ENCODE peak calls at places on chromosomes 11 and 22, in four cellular contexts. I is HCT116, Y is GM23338, P is K562. E is an unnamed sample.

GRCh38 chr22:46511391-46512370 is 25.7 kb downstream of the CELSR1 start:
- DNase-seq in I (no peak), P (no peak), Y (no peak), E (no peak)

GRCh38 chr11:68825603-68826002 is 16.1 kb downstream of the CPT1A start:
- DNase-seq in P (peak; percentile 37), Y (peak; percentile 46), I (peak; percentile 37), E (no peak)

GRCh38 chr22:17707526-17707925 is 66.7 kb downstream of the BID start:
- DNase-seq in Y (no peak), I (no peak), P (no peak), E (peak; percentile 51)

GRCh38 chr11:104163100-104164027 is 583 bp downstream of the PDGFD start:
- DNase-seq in P (no peak), Y (peak; percentile 72), I (no peak), E (no peak)

GRCh38 chr22:23133922-23134321 is 7.9 kb downstream of the RSPH14 start:
- DNase-seq in Y (no peak), P (peak; percentile 50), I (no peak), E (no peak)

GRCh38 chr22:47452184-47452583 is 689.7 kb downstream of the TBC1D22A start:
- DNase-seq in Y (peak; percentile 0), P (peak; percentile 70), I (peak; percentile 68), E (peak; percentile 55)

GRCh38 chr11:12411806-12412727 is 34.7 kb downstream of the PARVA start:
- DNase-seq in P (peak; percentile 77), Y (peak; percentile 90), I (peak; percentile 56), E (peak; percentile 89)

GRCh38 chr22:47587361-47587760 is 824.9 kb downstream of the TBC1D22A start:
- DNase-seq in I (no peak), Y (no peak), P (no peak), E (no peak)

GRCh38 chr11:99814738-99815137 is 794.0 kb downstream of the CNTN5 start:
- DNase-seq in P (no peak), Y (peak; percentile 34), I (no peak), E (no peak)

GRCh38 chr11:124623861-124624525 is 1.3 kb downstream of the TBRG1 start:
- DNase-seq in P (no peak), Y (no peak), I (no peak), E (no peak)

GRCh38 chr11:22138264-22138663 is 54.6 kb upstream of the ANO5 start:
- DNase-seq in Y (no peak), P (no peak), I (no peak), E (no peak)

GRCh38 chr11:44559207-44559943 is 6.1 kb upstream of the CD82 start:
- DNase-seq in Y (peak; percentile 97), I (no peak), P (no peak), E (no peak)

GRCh38 chr11:128692750-128693578 is 908 bp upstream of the FLI1 start:
- DNase-seq in P (no peak), I (no peak), Y (peak; percentile 63), E (no peak)

GRCh38 chr11:125445731-125446130 is 50.3 kb downstream of the FEZ1 start:
- DNase-seq in I (no peak), Y (no peak), P (no peak), E (no peak)

GRCh38 chr22:43411040-43411919 is 534 bp upstream of the MPPED1 start:
- DNase-seq in P (no peak), I (no peak), Y (peak; percentile 32), E (no peak)

GRCh38 chr11:16924462-16924825 is 89.8 kb downstream of the PLEKHA7 start:
- DNase-seq in Y (no peak), P (no peak), I (no peak), E (no peak)

GRCh38 chr11:64859542-64860414 is 15.3 kb upstream of the CDC42BPG start:
- DNase-seq in P (no peak), I (no peak), Y (no peak), E (no peak)

DNA sequence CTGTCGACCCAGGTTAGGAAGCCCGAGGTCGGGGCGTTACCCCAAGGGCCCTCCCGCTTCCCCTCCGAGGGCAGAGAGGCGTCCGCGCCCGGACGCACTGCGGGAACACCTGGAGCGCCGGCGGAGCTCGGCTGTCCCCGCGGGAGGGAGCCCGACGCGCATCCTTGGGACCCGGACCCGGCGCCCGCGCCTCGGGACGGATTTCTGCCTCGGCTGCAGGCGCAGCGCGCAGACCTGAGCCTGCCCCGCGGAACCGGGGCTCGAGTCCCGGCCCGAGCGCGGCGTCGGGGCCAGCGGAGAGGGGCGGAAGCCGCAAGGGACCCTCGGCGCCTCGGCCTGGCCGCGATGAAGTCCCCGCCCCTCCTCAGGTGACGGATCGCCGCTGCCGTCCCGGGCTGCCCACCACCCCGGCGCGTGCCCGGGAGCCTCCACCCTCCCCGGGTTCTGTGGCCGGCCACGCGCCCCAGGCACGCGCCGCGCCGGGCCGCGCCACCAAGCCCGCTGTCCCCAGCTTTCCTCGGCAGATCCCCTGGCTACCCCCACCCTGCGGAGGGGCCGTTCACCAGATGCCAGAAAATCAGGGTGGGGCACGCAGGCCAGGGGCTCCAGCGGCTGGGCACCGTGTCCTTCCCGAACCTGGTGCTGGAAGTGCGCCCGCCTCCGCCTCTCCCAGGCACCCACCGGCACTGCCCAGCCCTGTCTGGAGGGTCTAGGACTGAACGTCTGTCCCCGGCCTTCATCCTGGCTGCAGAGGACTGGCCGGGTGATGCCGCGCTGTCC is 407 bp downstream of the GLB1L3 start:
- DNase-seq in I (no peak), Y (peak; percentile 71), P (no peak), E (no peak)
- TF ChIP-seq EZH2 in I (no peak), Y (no peak), P (no peak), E (peak; percentile 88)

DNA sequence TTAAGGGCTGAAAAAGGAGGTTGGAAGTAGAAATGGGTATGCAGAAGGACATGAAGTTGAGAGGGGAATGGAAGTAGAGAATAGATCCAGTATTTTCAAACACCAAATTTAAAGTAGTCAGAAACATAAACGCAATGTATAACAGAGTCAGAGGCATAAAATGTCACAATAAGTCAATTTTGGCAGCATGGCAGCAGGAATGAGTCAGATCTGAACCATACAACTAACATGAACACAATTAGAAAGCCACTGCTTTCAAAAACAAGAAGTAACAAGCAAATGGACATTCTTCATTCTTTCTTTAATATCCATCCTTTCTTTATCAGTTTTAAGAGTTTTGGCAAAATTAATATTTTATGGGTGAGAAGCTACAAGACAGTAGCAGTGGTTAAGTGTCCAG is 2.5 kb downstream of the CHORDC1 start:
- DNase-seq in P (peak; percentile 14), I (no peak), Y (no peak), E (no peak)
- H3K4me3 ChIP-seq in P (peak overlapping the region; percentile 89), I (no peak overlapping the region), Y (peak overlapping the region; percentile 90), E (peak overlapping the region; percentile 73)

GRCh38 chr11:35009941-35010337 is 93.5 kb downstream of the PDHX start:
- DNase-seq in Y (no peak), P (no peak), I (no peak), E (no peak)
- H3K27ac ChIP-seq in Y (no peak overlapping the region), P (no peak overlapping the region), I (peak overlapping the region; percentile 99), E (no peak overlapping the region)

GRCh38 chr11:107197932-107198331 is 179.7 kb upstream of the GUCY1A2 start:
- DNase-seq in Y (no peak), I (no peak), P (no peak), E (no peak)
- TF ChIP-seq EZH2 in Y (no peak), I (no peak), P (no peak), E (no peak)

GRCh38 chr11:86951706-86952105 is 3.5 kb downstream of the FZD4 start:
- DNase-seq in Y (no peak), P (no peak), I (no peak), E (no peak)

GRCh38 chr11:86949995-86950993 is 4.9 kb downstream of the FZD4 start:
- DNase-seq in Y (no peak), I (no peak), P (no peak), E (no peak)

GRCh38 chr11:86948733-86949132 is 6.5 kb downstream of the FZD4 start:
- DNase-seq in I (no peak), P (no peak), Y (no peak), E (no peak)

GRCh38 chr11:86952221-86952875 is 2.8 kb downstream of the FZD4 start:
- DNase-seq in Y (no peak), P (no peak), I (no peak), E (no peak)

GRCh38 chr11:86947541-86947940 is 7.7 kb downstream of the FZD4 start:
- DNase-seq in P (no peak), Y (no peak), I (no peak), E (no peak)
- H3K4me3 ChIP-seq in P (no peak overlapping the region), Y (no peak overlapping the region), I (no peak overlapping the region), E (no peak overlapping the region)